ENCODE peak calls at places on chromosome 13, in four cellular contexts. G, D, Z and J are unnamed samples.

GRCh38 chr13:58991826-58992477 is 1171.8 kb downstream of the DIAPH3 start:
- DNase-seq in G (no peak), Z (no peak), D (no peak), J (no peak)

GRCh38 chr13:114047358-114047881 is 73.5 kb upstream of the C13orf46 start:
- DNase-seq in G (no peak), D (no peak), Z (peak), J (peak)

GRCh38 chr13:50843256-50844043 is at the start of gene DLEU7:
- DNase-seq in G (no peak), D (no peak), Z (no peak), J (no peak)

GRCh38 chr13:39226359-39226758 is 188.1 kb downstream of the NHLRC3 start:
- DNase-seq in G (no peak), Z (no peak), D (no peak), J (no peak)

GRCh38 chr13:28423010-28423409 is 71.9 kb downstream of the FLT1 start:
- DNase-seq in Z (no peak), G (no peak), D (no peak), J (no peak)

GRCh38 chr13:113109151-113110047 is 3.8 kb downstream of the F7 start:
- DNase-seq in G (no peak), Z (no peak), D (no peak), J (peak)

GRCh38 chr13:27868639-27869435 is 51.0 kb upstream of the PDX1 start:
- DNase-seq in D (no peak), Z (no peak), G (peak), J (no peak)

GRCh38 chr13:65416784-65417183 is 1813.4 kb downstream of the PCDH9 start:
- DNase-seq in D (no peak), Z (no peak), G (no peak), J (no peak)

GRCh38 chr13:30398601-30399072 is 23.7 kb upstream of the UBE2L5 start:
- DNase-seq in Z (no peak), G (no peak), D (no peak), J (peak)

GRCh38 chr13:114123876-114124275 is 8.5 kb downstream of the RASA3 start:
- DNase-seq in Z (no peak), G (no peak), D (no peak), J (no peak)